ENCODE peak calls at places on chromosomes 16 and 17, in six cellular contexts. One of them, this sample, is unnamed.

GRCh38 chr16:88705746-88706287 is 391 bp downstream of the RNF166 start:
- DNase-seq in fibroblast of lung: no peak
- DNase-seq in A549: no peak
- DNase-seq in keratinocyte: no peak
- DNase-seq in Karpas-422: peak; percentile 54
- DNase-seq in mesenchymal stem cell: no peak
- DNase-seq in this sample: no peak

GRCh38 chr17:50663812-50664374 is 29.2 kb downstream of the ABCC3 start:
- DNase-seq in fibroblast of lung: no peak
- DNase-seq in A549: no peak
- DNase-seq in keratinocyte: no peak
- DNase-seq in Karpas-422: no peak
- DNase-seq in mesenchymal stem cell: no peak
- DNase-seq in this sample: no peak

GRCh38 chr17:50681260-50682200 is 26.2 kb downstream of the ANKRD40 start:
- DNase-seq in fibroblast of lung: peak; percentile 80
- DNase-seq in A549: peak; percentile 91
- DNase-seq in keratinocyte: no peak
- DNase-seq in Karpas-422: no peak
- DNase-seq in mesenchymal stem cell: peak; percentile 89
- DNase-seq in this sample: no peak

GRCh38 chr16:54817432-54817831 is 113.2 kb upstream of the IRX5 start:
- DNase-seq in fibroblast of lung: no peak
- DNase-seq in A549: peak; percentile 42
- DNase-seq in keratinocyte: peak; percentile 13
- DNase-seq in Karpas-422: peak; percentile 46
- DNase-seq in mesenchymal stem cell: no peak
- DNase-seq in this sample: peak; percentile 44

GRCh38 chr16:69166221-69166833 is 20.6 kb upstream of the SNTB2 start:
- DNase-seq in fibroblast of lung: peak; percentile 61
- DNase-seq in A549: no peak
- DNase-seq in keratinocyte: no peak
- DNase-seq in Karpas-422: no peak
- DNase-seq in mesenchymal stem cell: no peak
- DNase-seq in this sample: no peak

GRCh38 chr17:78647030-78647429 is 69.8 kb upstream of the DNAH17 start:
- DNase-seq in fibroblast of lung: no peak
- DNase-seq in A549: no peak
- DNase-seq in keratinocyte: no peak
- DNase-seq in Karpas-422: no peak
- DNase-seq in mesenchymal stem cell: no peak
- DNase-seq in this sample: no peak

GRCh38 chr17:34547453-34548063 is 31.8 kb upstream of the TMEM132E start:
- DNase-seq in fibroblast of lung: no peak
- DNase-seq in A549: no peak
- DNase-seq in keratinocyte: no peak
- DNase-seq in Karpas-422: no peak
- DNase-seq in mesenchymal stem cell: no peak
- DNase-seq in this sample: no peak

GRCh38 chr17:82793974-82794620 is 42.2 kb downstream of the TBCD start:
- DNase-seq in fibroblast of lung: peak; percentile 53
- DNase-seq in A549: no peak
- DNase-seq in keratinocyte: no peak
- DNase-seq in Karpas-422: no peak
- DNase-seq in mesenchymal stem cell: no peak
- DNase-seq in this sample: no peak

GRCh38 chr17:3851461-3852100 is 5.5 kb upstream of the NCBP3 start:
- DNase-seq in fibroblast of lung: no peak
- DNase-seq in A549: no peak
- DNase-seq in keratinocyte: no peak
- DNase-seq in Karpas-422: no peak
- DNase-seq in mesenchymal stem cell: no peak
- DNase-seq in this sample: no peak

GRCh38 chr17:49388290-49388640 is 26.2 kb upstream of the ZNF652 start:
- DNase-seq in fibroblast of lung: no peak
- DNase-seq in A549: no peak
- DNase-seq in keratinocyte: no peak
- DNase-seq in Karpas-422: no peak
- DNase-seq in mesenchymal stem cell: no peak
- DNase-seq in this sample: no peak

GRCh38 chr16:14635394-14636145 is 2.8 kb downstream of the BFAR start:
- DNase-seq in fibroblast of lung: no peak
- DNase-seq in A549: no peak
- DNase-seq in keratinocyte: no peak
- DNase-seq in Karpas-422: no peak
- DNase-seq in mesenchymal stem cell: no peak
- DNase-seq in this sample: no peak
- H3K4me2 ChIP-seq in fibroblast of lung: no peak overlapping the region
- H3K4me2 ChIP-seq in A549: peak overlapping the region; percentile 55
- H3K4me2 ChIP-seq in keratinocyte: peak overlapping the region; percentile 55
- H3K4me2 ChIP-seq in Karpas-422: no peak overlapping the region
- H3K4me2 ChIP-seq in mesenchymal stem cell: no peak overlapping the region
- H3K4me2 ChIP-seq in this sample: no peak overlapping the region

GRCh38 chr17:79862771-79863440 is 23.7 kb upstream of the CBX4 start:
- DNase-seq in fibroblast of lung: no peak
- DNase-seq in A549: no peak
- DNase-seq in keratinocyte: no peak
- DNase-seq in Karpas-422: no peak
- DNase-seq in mesenchymal stem cell: no peak
- DNase-seq in this sample: no peak

GRCh38 chr17:79859676-79860615 is 20.7 kb upstream of the CBX4 start:
- DNase-seq in fibroblast of lung: no peak
- DNase-seq in A549: no peak
- DNase-seq in keratinocyte: no peak
- DNase-seq in Karpas-422: no peak
- DNase-seq in mesenchymal stem cell: no peak
- DNase-seq in this sample: no peak

GRCh38 chr17:79862259-79862658 is 23.0 kb upstream of the CBX4 start:
- DNase-seq in fibroblast of lung: no peak
- DNase-seq in A549: no peak
- DNase-seq in keratinocyte: no peak
- DNase-seq in Karpas-422: no peak
- DNase-seq in mesenchymal stem cell: no peak
- DNase-seq in this sample: no peak

GRCh38 chr17:79864147-79864546 is 24.9 kb upstream of the CBX4 start:
- DNase-seq in fibroblast of lung: no peak
- DNase-seq in A549: no peak
- DNase-seq in keratinocyte: no peak
- DNase-seq in Karpas-422: no peak
- DNase-seq in mesenchymal stem cell: no peak
- DNase-seq in this sample: no peak

DNA sequence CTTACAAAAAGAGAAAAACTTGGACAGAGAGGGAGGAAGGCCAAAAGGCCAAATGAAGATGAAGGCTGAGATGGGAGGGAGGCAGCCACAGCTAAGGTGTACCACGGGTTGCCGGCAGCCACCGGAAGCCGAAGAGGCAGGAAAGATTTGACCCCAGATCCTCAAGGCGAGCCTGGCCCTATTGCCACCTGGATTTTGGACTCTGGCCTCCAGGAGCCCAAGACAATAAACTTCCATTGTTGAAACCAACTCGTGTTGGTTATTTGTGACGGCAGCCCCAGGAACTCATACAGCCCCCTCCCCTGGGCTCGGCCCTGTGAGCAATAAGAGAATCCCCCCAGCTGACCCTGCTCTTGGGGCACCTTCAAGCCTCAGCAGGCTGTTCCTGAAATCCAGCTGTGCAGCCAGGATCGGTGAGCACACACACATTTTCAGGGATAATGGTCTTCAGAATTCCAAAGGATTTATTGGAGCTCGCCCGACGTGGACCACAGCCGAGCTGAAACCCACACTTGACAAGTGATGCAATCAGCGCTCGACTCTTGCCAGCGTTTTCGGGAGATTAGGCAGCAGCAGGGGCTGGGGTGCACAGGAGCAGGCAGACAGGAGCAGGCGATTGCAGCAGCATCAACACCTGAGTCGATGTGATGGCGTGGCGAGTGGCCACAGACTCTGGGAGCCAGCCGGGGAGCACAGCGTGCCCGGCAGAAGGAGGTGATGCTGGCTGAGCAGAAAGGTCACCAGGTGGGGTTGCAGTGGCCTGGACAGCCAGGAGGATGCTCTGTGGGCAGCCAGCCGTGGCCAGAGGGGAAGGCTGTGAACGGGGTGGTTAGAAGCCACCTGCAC is 22.4 kb upstream of the CBX4 start:
- DNase-seq in fibroblast of lung: peak; percentile 19
- DNase-seq in A549: no peak
- DNase-seq in keratinocyte: no peak
- DNase-seq in Karpas-422: no peak
- DNase-seq in mesenchymal stem cell: no peak
- DNase-seq in this sample: no peak
- H3K4me2 ChIP-seq in fibroblast of lung: no peak overlapping the region
- H3K4me2 ChIP-seq in A549: no peak overlapping the region
- H3K4me2 ChIP-seq in keratinocyte: no peak overlapping the region
- H3K4me2 ChIP-seq in Karpas-422: no peak overlapping the region
- H3K4me2 ChIP-seq in mesenchymal stem cell: no peak overlapping the region
- H3K4me2 ChIP-seq in this sample: no peak overlapping the region

DNA sequence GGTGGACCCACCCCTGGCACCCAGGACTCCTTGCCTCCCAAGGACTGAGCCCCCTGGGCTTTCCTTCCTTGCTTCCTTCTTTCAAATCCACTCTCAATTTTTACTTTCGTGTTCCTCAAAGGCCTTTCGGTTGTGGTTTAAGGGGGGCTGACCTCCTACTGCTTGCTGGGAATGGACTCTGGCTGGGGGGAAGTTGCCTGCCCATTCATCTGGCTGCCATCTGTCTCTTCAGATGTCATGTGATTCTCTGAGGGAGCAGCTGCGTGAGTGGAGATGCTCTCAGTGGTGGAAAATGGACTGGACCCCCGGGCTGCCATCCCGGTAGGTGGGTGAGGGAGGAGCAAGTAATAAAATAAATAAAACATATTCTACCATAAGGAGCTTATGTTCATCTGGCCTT is 93.8 kb upstream of the RPRML start:
- DNase-seq in fibroblast of lung: peak; percentile 9
- DNase-seq in A549: no peak
- DNase-seq in keratinocyte: no peak
- DNase-seq in Karpas-422: no peak
- DNase-seq in mesenchymal stem cell: peak; percentile 3
- DNase-seq in this sample: no peak
- H3K4me2 ChIP-seq in fibroblast of lung: no peak overlapping the region
- H3K4me2 ChIP-seq in A549: no peak overlapping the region
- H3K4me2 ChIP-seq in keratinocyte: no peak overlapping the region
- H3K4me2 ChIP-seq in Karpas-422: no peak overlapping the region
- H3K4me2 ChIP-seq in mesenchymal stem cell: no peak overlapping the region
- H3K4me2 ChIP-seq in this sample: no peak overlapping the region

GRCh38 chr17:71975331-71975801 is 145.5 kb upstream of the SOX9 start:
- DNase-seq in fibroblast of lung: peak; percentile 73
- DNase-seq in A549: no peak
- DNase-seq in keratinocyte: no peak
- DNase-seq in Karpas-422: no peak
- DNase-seq in mesenchymal stem cell: no peak
- DNase-seq in this sample: peak; percentile 30
- H3K4me2 ChIP-seq in fibroblast of lung: peak overlapping the region; percentile 92
- H3K4me2 ChIP-seq in A549: peak overlapping the region; percentile 61
- H3K4me2 ChIP-seq in keratinocyte: peak overlapping the region; percentile 81
- H3K4me2 ChIP-seq in Karpas-422: no peak overlapping the region
- H3K4me2 ChIP-seq in mesenchymal stem cell: no peak overlapping the region
- H3K4me2 ChIP-seq in this sample: peak overlapping the region; percentile 80

GRCh38 chr17:46027326-46028325 is 28.6 kb downstream of the STH start:
- DNase-seq in fibroblast of lung: no peak
- DNase-seq in A549: no peak
- DNase-seq in keratinocyte: no peak
- DNase-seq in Karpas-422: no peak
- DNase-seq in mesenchymal stem cell: no peak
- DNase-seq in this sample: no peak
- H3K4me2 ChIP-seq in fibroblast of lung: no peak overlapping the region
- H3K4me2 ChIP-seq in A549: no peak overlapping the region
- H3K4me2 ChIP-seq in keratinocyte: no peak overlapping the region
- H3K4me2 ChIP-seq in Karpas-422: peak overlapping the region; percentile 72
- H3K4me2 ChIP-seq in mesenchymal stem cell: no peak overlapping the region
- H3K4me2 ChIP-seq in this sample: no peak overlapping the region

This sample was measured in PC-9.